ENCODE peak calls at places on chromosomes 11 and 22, in six cellular contexts. One of them, this sample, is unnamed.
A peak's percentile ranks its signal among the peaks of the same experiment; 100 is the strongest.

GRCh38 chr22:17199131-17199731 is 20.0 kb downstream of the ADA2 start:
- DNase-seq in NCI-H524 treated with DMSO at 0.1 percent for 48 hours: peak; percentile 19
- DNase-seq in hypothalamus: peak; percentile 8
- DNase-seq in skeletal muscle cell: peak; percentile 5
- DNase-seq in T-cell: no peak
- DNase-seq in activated CD4-positive, alpha-beta T cell treated with anti-CD3 and anti-CD28 coated beads, Interleukin-2, amount 50 U/mL, for 1 hour: no peak
- DNase-seq in this sample: no peak

GRCh38 chr11:118442903-118443589 is 6.8 kb downstream of the KMT2A start:
- DNase-seq in NCI-H524 treated with DMSO at 0.1 percent for 48 hours: no peak
- DNase-seq in hypothalamus: no peak
- DNase-seq in skeletal muscle cell: no peak
- DNase-seq in T-cell: no peak
- DNase-seq in activated CD4-positive, alpha-beta T cell treated with anti-CD3 and anti-CD28 coated beads, Interleukin-2, amount 50 U/mL, for 1 hour: no peak
- DNase-seq in this sample: no peak

GRCh38 chr11:130705670-130706421 is 210.4 kb downstream of the SNX19 start:
- DNase-seq in NCI-H524 treated with DMSO at 0.1 percent for 48 hours: no peak
- DNase-seq in hypothalamus: no peak
- DNase-seq in skeletal muscle cell: no peak
- DNase-seq in T-cell: no peak
- DNase-seq in activated CD4-positive, alpha-beta T cell treated with anti-CD3 and anti-CD28 coated beads, Interleukin-2, amount 50 U/mL, for 1 hour: no peak
- DNase-seq in this sample: no peak

GRCh38 chr22:40818747-40819662 is at the start of gene SLC25A17:
- DNase-seq in NCI-H524 treated with DMSO at 0.1 percent for 48 hours: peak; percentile 47
- DNase-seq in hypothalamus: peak; percentile 89
- DNase-seq in skeletal muscle cell: peak; percentile 31
- DNase-seq in T-cell: peak; percentile 79
- DNase-seq in activated CD4-positive, alpha-beta T cell treated with anti-CD3 and anti-CD28 coated beads, Interleukin-2, amount 50 U/mL, for 1 hour: peak; percentile 85
- DNase-seq in this sample: peak; percentile 78

GRCh38 chr11:34269694-34270245 is 88.0 kb downstream of the ABTB2 start:
- DNase-seq in NCI-H524 treated with DMSO at 0.1 percent for 48 hours: no peak
- DNase-seq in hypothalamus: no peak
- DNase-seq in skeletal muscle cell: no peak
- DNase-seq in T-cell: no peak
- DNase-seq in activated CD4-positive, alpha-beta T cell treated with anti-CD3 and anti-CD28 coated beads, Interleukin-2, amount 50 U/mL, for 1 hour: no peak
- DNase-seq in this sample: no peak

GRCh38 chr22:26592368-26593015 is 2.6 kb upstream of the TPST2 start:
- DNase-seq in NCI-H524 treated with DMSO at 0.1 percent for 48 hours: no peak
- DNase-seq in hypothalamus: no peak
- DNase-seq in skeletal muscle cell: no peak
- DNase-seq in T-cell: peak; percentile 50
- DNase-seq in activated CD4-positive, alpha-beta T cell treated with anti-CD3 and anti-CD28 coated beads, Interleukin-2, amount 50 U/mL, for 1 hour: peak; percentile 18
- DNase-seq in this sample: no peak

GRCh38 chr11:65051389-65051858 is 6.9 kb downstream of the NAALADL1 start:
- DNase-seq in NCI-H524 treated with DMSO at 0.1 percent for 48 hours: no peak
- DNase-seq in hypothalamus: no peak
- DNase-seq in skeletal muscle cell: no peak
- DNase-seq in T-cell: no peak
- DNase-seq in activated CD4-positive, alpha-beta T cell treated with anti-CD3 and anti-CD28 coated beads, Interleukin-2, amount 50 U/mL, for 1 hour: no peak
- DNase-seq in this sample: no peak

GRCh38 chr11:9462806-9463537 is 2.2 kb downstream of the ZNF143 start:
- DNase-seq in NCI-H524 treated with DMSO at 0.1 percent for 48 hours: no peak
- DNase-seq in hypothalamus: no peak
- DNase-seq in skeletal muscle cell: no peak
- DNase-seq in T-cell: no peak
- DNase-seq in activated CD4-positive, alpha-beta T cell treated with anti-CD3 and anti-CD28 coated beads, Interleukin-2, amount 50 U/mL, for 1 hour: no peak
- DNase-seq in this sample: peak; percentile 20

GRCh38 chr11:1773131-1773510 is 9.4 kb upstream of the CTSD start:
- DNase-seq in NCI-H524 treated with DMSO at 0.1 percent for 48 hours: no peak
- DNase-seq in hypothalamus: no peak
- DNase-seq in skeletal muscle cell: no peak
- DNase-seq in T-cell: no peak
- DNase-seq in activated CD4-positive, alpha-beta T cell treated with anti-CD3 and anti-CD28 coated beads, Interleukin-2, amount 50 U/mL, for 1 hour: no peak
- DNase-seq in this sample: no peak

GRCh38 chr22:35641494-35642120 is 6.6 kb upstream of the APOL6 start:
- DNase-seq in NCI-H524 treated with DMSO at 0.1 percent for 48 hours: no peak
- DNase-seq in hypothalamus: no peak
- DNase-seq in skeletal muscle cell: no peak
- DNase-seq in T-cell: no peak
- DNase-seq in activated CD4-positive, alpha-beta T cell treated with anti-CD3 and anti-CD28 coated beads, Interleukin-2, amount 50 U/mL, for 1 hour: no peak
- DNase-seq in this sample: no peak

GRCh38 chr22:21015051-21016006 is at the start of gene P2RX6:
- DNase-seq in NCI-H524 treated with DMSO at 0.1 percent for 48 hours: no peak
- DNase-seq in hypothalamus: no peak
- DNase-seq in skeletal muscle cell: no peak
- DNase-seq in T-cell: no peak
- DNase-seq in activated CD4-positive, alpha-beta T cell treated with anti-CD3 and anti-CD28 coated beads, Interleukin-2, amount 50 U/mL, for 1 hour: no peak
- DNase-seq in this sample: no peak

GRCh38 chr11:126992065-126992803 is 8.3 kb downstream of the KIRREL3 start:
- DNase-seq in NCI-H524 treated with DMSO at 0.1 percent for 48 hours: no peak
- DNase-seq in hypothalamus: no peak
- DNase-seq in skeletal muscle cell: peak; percentile 85
- DNase-seq in T-cell: no peak
- DNase-seq in activated CD4-positive, alpha-beta T cell treated with anti-CD3 and anti-CD28 coated beads, Interleukin-2, amount 50 U/mL, for 1 hour: no peak
- DNase-seq in this sample: peak; percentile 71

GRCh38 chr22:31550871-31551370 is 54.6 kb downstream of the SFI1 start:
- DNase-seq in NCI-H524 treated with DMSO at 0.1 percent for 48 hours: no peak
- DNase-seq in hypothalamus: no peak
- DNase-seq in skeletal muscle cell: no peak
- DNase-seq in T-cell: no peak
- DNase-seq in activated CD4-positive, alpha-beta T cell treated with anti-CD3 and anti-CD28 coated beads, Interleukin-2, amount 50 U/mL, for 1 hour: no peak
- DNase-seq in this sample: no peak

GRCh38 chr11:120564573-120565301 is 53.2 kb downstream of the GRIK4 start:
- DNase-seq in NCI-H524 treated with DMSO at 0.1 percent for 48 hours: no peak
- DNase-seq in hypothalamus: peak; percentile 79
- DNase-seq in skeletal muscle cell: no peak
- DNase-seq in T-cell: no peak
- DNase-seq in activated CD4-positive, alpha-beta T cell treated with anti-CD3 and anti-CD28 coated beads, Interleukin-2, amount 50 U/mL, for 1 hour: no peak
- DNase-seq in this sample: no peak

GRCh38 chr11:107263865-107264563 is 193.6 kb downstream of the CWF19L2 start:
- DNase-seq in NCI-H524 treated with DMSO at 0.1 percent for 48 hours: no peak
- DNase-seq in hypothalamus: no peak
- DNase-seq in skeletal muscle cell: no peak
- DNase-seq in T-cell: no peak
- DNase-seq in activated CD4-positive, alpha-beta T cell treated with anti-CD3 and anti-CD28 coated beads, Interleukin-2, amount 50 U/mL, for 1 hour: no peak
- DNase-seq in this sample: no peak

GRCh38 chr11:9179141-9179540 is 86.0 kb downstream of the DENND5A start:
- DNase-seq in NCI-H524 treated with DMSO at 0.1 percent for 48 hours: no peak
- DNase-seq in hypothalamus: no peak
- DNase-seq in skeletal muscle cell: no peak
- DNase-seq in T-cell: no peak
- DNase-seq in activated CD4-positive, alpha-beta T cell treated with anti-CD3 and anti-CD28 coated beads, Interleukin-2, amount 50 U/mL, for 1 hour: no peak
- DNase-seq in this sample: no peak

GRCh38 chr22:31300896-31301295 is 8.6 kb upstream of the PIK3IP1 start:
- DNase-seq in NCI-H524 treated with DMSO at 0.1 percent for 48 hours: no peak
- DNase-seq in hypothalamus: no peak
- DNase-seq in skeletal muscle cell: no peak
- DNase-seq in T-cell: no peak
- DNase-seq in activated CD4-positive, alpha-beta T cell treated with anti-CD3 and anti-CD28 coated beads, Interleukin-2, amount 50 U/mL, for 1 hour: no peak
- DNase-seq in this sample: no peak

GRCh38 chr11:76670475-76671235 is at the start of gene LRRC32:
- DNase-seq in NCI-H524 treated with DMSO at 0.1 percent for 48 hours: no peak
- DNase-seq in hypothalamus: no peak
- DNase-seq in skeletal muscle cell: no peak
- DNase-seq in T-cell: no peak
- DNase-seq in activated CD4-positive, alpha-beta T cell treated with anti-CD3 and anti-CD28 coated beads, Interleukin-2, amount 50 U/mL, for 1 hour: no peak
- DNase-seq in this sample: no peak

GRCh38 chr11:100562102-100562501 is 125.0 kb upstream of the ARHGAP42 start:
- DNase-seq in NCI-H524 treated with DMSO at 0.1 percent for 48 hours: no peak
- DNase-seq in hypothalamus: no peak
- DNase-seq in skeletal muscle cell: peak; percentile 83
- DNase-seq in T-cell: no peak
- DNase-seq in activated CD4-positive, alpha-beta T cell treated with anti-CD3 and anti-CD28 coated beads, Interleukin-2, amount 50 U/mL, for 1 hour: no peak
- DNase-seq in this sample: no peak

GRCh38 chr11:106091480-106092123 is 14.1 kb downstream of the AASDHPPT start:
- DNase-seq in NCI-H524 treated with DMSO at 0.1 percent for 48 hours: no peak
- DNase-seq in hypothalamus: no peak
- DNase-seq in skeletal muscle cell: peak; percentile 40
- DNase-seq in T-cell: no peak
- DNase-seq in activated CD4-positive, alpha-beta T cell treated with anti-CD3 and anti-CD28 coated beads, Interleukin-2, amount 50 U/mL, for 1 hour: no peak
- DNase-seq in this sample: no peak

GRCh38 chr11:116460156-116460965 is 312.4 kb downstream of the BUD13 start:
- DNase-seq in NCI-H524 treated with DMSO at 0.1 percent for 48 hours: no peak
- DNase-seq in hypothalamus: no peak
- DNase-seq in skeletal muscle cell: no peak
- DNase-seq in T-cell: no peak
- DNase-seq in activated CD4-positive, alpha-beta T cell treated with anti-CD3 and anti-CD28 coated beads, Interleukin-2, amount 50 U/mL, for 1 hour: no peak
- DNase-seq in this sample: no peak

GRCh38 chr11:8070417-8071101 is 10.5 kb upstream of the TUB start:
- DNase-seq in NCI-H524 treated with DMSO at 0.1 percent for 48 hours: peak; percentile 23
- DNase-seq in hypothalamus: no peak
- DNase-seq in skeletal muscle cell: no peak
- DNase-seq in T-cell: no peak
- DNase-seq in activated CD4-positive, alpha-beta T cell treated with anti-CD3 and anti-CD28 coated beads, Interleukin-2, amount 50 U/mL, for 1 hour: no peak
- DNase-seq in this sample: peak; percentile 84

GRCh38 chr11:12212181-12212820 is 101.9 kb downstream of the MICAL2 start:
- DNase-seq in NCI-H524 treated with DMSO at 0.1 percent for 48 hours: no peak
- DNase-seq in hypothalamus: no peak
- DNase-seq in skeletal muscle cell: no peak
- DNase-seq in T-cell: no peak
- DNase-seq in activated CD4-positive, alpha-beta T cell treated with anti-CD3 and anti-CD28 coated beads, Interleukin-2, amount 50 U/mL, for 1 hour: no peak
- DNase-seq in this sample: no peak

GRCh38 chr11:15057352-15057751 is 16.0 kb upstream of the CALCB start:
- DNase-seq in NCI-H524 treated with DMSO at 0.1 percent for 48 hours: peak; percentile 74
- DNase-seq in hypothalamus: no peak
- DNase-seq in skeletal muscle cell: no peak
- DNase-seq in T-cell: no peak
- DNase-seq in activated CD4-positive, alpha-beta T cell treated with anti-CD3 and anti-CD28 coated beads, Interleukin-2, amount 50 U/mL, for 1 hour: no peak
- DNase-seq in this sample: no peak

GRCh38 chr11:123235117-123235686 is 40.2 kb upstream of the CLMP start:
- DNase-seq in NCI-H524 treated with DMSO at 0.1 percent for 48 hours: no peak
- DNase-seq in hypothalamus: no peak
- DNase-seq in skeletal muscle cell: no peak
- DNase-seq in T-cell: peak; percentile 18
- DNase-seq in activated CD4-positive, alpha-beta T cell treated with anti-CD3 and anti-CD28 coated beads, Interleukin-2, amount 50 U/mL, for 1 hour: peak; percentile 44
- DNase-seq in this sample: peak; percentile 43

This sample was measured in A549.